ENCODE peak calls at places on chromosomes 13 and 19, in ten cellular contexts. L is PC-9; I is iris pigment epithelial cell; H is body of pancreas; J is stimulated activated CD8-positive, alpha-beta memory T cell treated with anti-CD3 and anti-CD28 coated beads, Interleukin-4, amount 100 ng/mL, for 4 hours; Z is substantia nigra; G is HFF-Myc; D is GM20000; R is activated CD8-positive, alpha-beta memory T cell treated with anti-CD3 and anti-CD28 coated beads for 1 hour; Q is HEK293T. T is an unnamed sample.

GRCh38 chr19:39937094-39937493 is 2.7 kb upstream of the FCGBP start:
- DNase-seq in L (no peak), I (no peak), H (no peak), J (peak), Z (no peak), G (no peak), D (peak), R (no peak), Q (no peak), T (peak)

GRCh38 chr13:71034018-71034417 is 833.0 kb downstream of the DACH1 start:
- DNase-seq in L (no peak), I (no peak), H (no peak), J (no peak), Z (no peak), G (no peak), D (no peak), R (no peak), Q (no peak), T (no peak)

GRCh38 chr13:39803156-39803555 is 147.7 kb downstream of the COG6 start:
- DNase-seq in L (peak), I (no peak), H (no peak), J (no peak), Z (no peak), G (no peak), D (no peak), R (no peak), Q (no peak), T (no peak)

GRCh38 chr13:98842074-98842473 is 89.6 kb upstream of the SLC15A1 start:
- DNase-seq in L (no peak), I (no peak), H (no peak), J (no peak), Z (no peak), G (no peak), D (no peak), R (no peak), Q (no peak), T (no peak)

GRCh38 chr19:29576043-29576442 is 30.0 kb upstream of the POP4 start:
- DNase-seq in L (no peak), I (no peak), H (no peak), J (no peak), Z (no peak), G (no peak), D (no peak), R (no peak), Q (no peak), T (no peak)

GRCh38 chr13:44331912-44332840 is 41.4 kb upstream of the SERP2 start:
- DNase-seq in L (no peak), I (peak), H (no peak), J (no peak), Z (no peak), G (peak), D (no peak), R (no peak), Q (peak), T (no peak)

GRCh38 chr19:734716-735115 is 16.2 kb upstream of the MISP start:
- DNase-seq in L (no peak), I (no peak), H (no peak), J (no peak), Z (no peak), G (no peak), D (no peak), R (no peak), Q (no peak), T (no peak)

GRCh38 chr13:102591988-102592781 is 4.6 kb upstream of the TPP2 start:
- DNase-seq in L (peak), I (peak), H (peak), J (peak), Z (peak), G (no peak), D (peak), R (peak), Q (peak), T (peak)

GRCh38 chr19:33242129-33242528 is 16.5 kb upstream of the SLC7A10 start:
- DNase-seq in L (no peak), I (no peak), H (no peak), J (no peak), Z (no peak), G (no peak), D (no peak), R (no peak), Q (no peak), T (no peak)

GRCh38 chr13:31150315-31150985 is 11.3 kb downstream of the HSPH1 start:
- DNase-seq in L (no peak), I (no peak), H (no peak), J (no peak), Z (no peak), G (no peak), D (no peak), R (no peak), Q (no peak), T (no peak)

GRCh38 chr13:99031725-99032298 is 53.9 kb upstream of the DOCK9 start:
- DNase-seq in L (no peak), I (no peak), H (no peak), J (no peak), Z (no peak), G (no peak), D (no peak), R (no peak), Q (no peak), T (no peak)

GRCh38 chr13:49444517-49445395 is 682 bp downstream of the SETDB2 start:
- DNase-seq in L (peak), I (peak), H (no peak), J (no peak), Z (no peak), G (no peak), D (peak), R (no peak), Q (peak), T (peak)

GRCh38 chr19:33723512-33723911 is 73.2 kb upstream of the KCTD15 start:
- DNase-seq in L (no peak), I (no peak), H (no peak), J (no peak), Z (no peak), G (no peak), D (no peak), R (no peak), Q (no peak), T (no peak)